ENCODE peak calls at places on chromosome 1, in six cellular contexts. One of them, this sample, is unnamed.

GRCh38 chr1:102858695-102859094 is 249.6 kb downstream of the COL11A1 start:
- DNase-seq in HepG2: no peak
- DNase-seq in K562: no peak
- DNase-seq in A549: no peak
- DNase-seq in endothelial cell of umbilical vein: no peak
- DNase-seq in GM12878: no peak
- DNase-seq in this sample: no peak

GRCh38 chr1:214525535-214526019 is 25.8 kb downstream of the PTPN14 start:
- DNase-seq in HepG2: no peak
- DNase-seq in K562: no peak
- DNase-seq in endothelial cell of umbilical vein: no peak
- DNase-seq in A549: no peak
- DNase-seq in GM12878: no peak
- DNase-seq in this sample: peak

GRCh38 chr1:30417001-30417700 is 306.2 kb downstream of the MATN1 start:
- DNase-seq in endothelial cell of umbilical vein: no peak
- DNase-seq in K562: peak
- DNase-seq in A549: no peak
- DNase-seq in GM12878: no peak
- DNase-seq in HepG2: no peak
- DNase-seq in this sample: no peak

GRCh38 chr1:228921473-228921872 is 186.2 kb downstream of the RHOU start:
- DNase-seq in endothelial cell of umbilical vein: no peak
- DNase-seq in GM12878: no peak
- DNase-seq in K562: no peak
- DNase-seq in A549: no peak
- DNase-seq in HepG2: no peak
- DNase-seq in this sample: peak

GRCh38 chr1:90761156-90761555 is 44.1 kb upstream of the BARHL2 start:
- DNase-seq in A549: no peak
- DNase-seq in HepG2: no peak
- DNase-seq in endothelial cell of umbilical vein: no peak
- DNase-seq in K562: no peak
- DNase-seq in GM12878: no peak
- DNase-seq in this sample: no peak

GRCh38 chr1:63935553-63935952 is 161.7 kb downstream of the ROR1 start:
- DNase-seq in endothelial cell of umbilical vein: no peak
- DNase-seq in HepG2: no peak
- DNase-seq in K562: no peak
- DNase-seq in GM12878: no peak
- DNase-seq in A549: no peak
- DNase-seq in this sample: no peak

GRCh38 chr1:113073457-113073950 is 506 bp downstream of the LRIG2 start:
- DNase-seq in endothelial cell of umbilical vein: peak
- DNase-seq in K562: peak
- DNase-seq in GM12878: no peak
- DNase-seq in HepG2: peak
- DNase-seq in A549: peak
- DNase-seq in this sample: peak

GRCh38 chr1:107536266-107536665 is 395.4 kb downstream of the NTNG1 start:
- DNase-seq in endothelial cell of umbilical vein: no peak
- DNase-seq in K562: no peak
- DNase-seq in GM12878: no peak
- DNase-seq in A549: no peak
- DNase-seq in HepG2: no peak
- DNase-seq in this sample: no peak

GRCh38 chr1:222712253-222713090 is at the start of the genes AIDA and BROX:
- DNase-seq in A549: peak
- DNase-seq in GM12878: no peak
- DNase-seq in HepG2: peak
- DNase-seq in K562: peak
- DNase-seq in endothelial cell of umbilical vein: peak
- DNase-seq in this sample: peak

GRCh38 chr1:156750191-156750931 is 1.1 kb downstream of the HDGF start:
- DNase-seq in GM12878: no peak
- DNase-seq in endothelial cell of umbilical vein: peak
- DNase-seq in HepG2: no peak
- DNase-seq in A549: peak
- DNase-seq in K562: peak
- DNase-seq in this sample: peak

GRCh38 chr1:71986181-71986580 is 296.2 kb downstream of the NEGR1 start:
- DNase-seq in A549: no peak
- DNase-seq in HepG2: no peak
- DNase-seq in K562: no peak
- DNase-seq in GM12878: no peak
- DNase-seq in endothelial cell of umbilical vein: no peak
- DNase-seq in this sample: no peak

GRCh38 chr1:45334308-45335245 is 5.4 kb upstream of the TOE1 start:
- DNase-seq in HepG2: no peak
- DNase-seq in GM12878: no peak
- DNase-seq in A549: no peak
- DNase-seq in K562: no peak
- DNase-seq in endothelial cell of umbilical vein: peak
- DNase-seq in this sample: peak

GRCh38 chr1:33182452-33182851 is 609 bp upstream of the TRIM62 start:
- DNase-seq in K562: peak
- DNase-seq in HepG2: no peak
- DNase-seq in endothelial cell of umbilical vein: no peak
- DNase-seq in A549: no peak
- DNase-seq in GM12878: no peak
- DNase-seq in this sample: no peak

GRCh38 chr1:89200668-89201488 is 2.1 kb upstream of the GBP4 start:
- DNase-seq in GM12878: peak
- DNase-seq in HepG2: no peak
- DNase-seq in K562: no peak
- DNase-seq in A549: no peak
- DNase-seq in endothelial cell of umbilical vein: peak
- DNase-seq in this sample: no peak

GRCh38 chr1:95002657-95003432 is 69.9 kb downstream of the ALG14 start:
- DNase-seq in K562: peak
- DNase-seq in HepG2: peak
- DNase-seq in endothelial cell of umbilical vein: peak
- DNase-seq in A549: no peak
- DNase-seq in GM12878: no peak
- DNase-seq in this sample: no peak

GRCh38 chr1:224616761-224617409 is 768 bp downstream of the CNIH3 start:
- DNase-seq in HepG2: no peak
- DNase-seq in A549: no peak
- DNase-seq in endothelial cell of umbilical vein: no peak
- DNase-seq in K562: no peak
- DNase-seq in GM12878: no peak
- DNase-seq in this sample: peak

GRCh38 chr1:39141925-39142324 is 62.6 kb upstream of the MACF1 start:
- DNase-seq in endothelial cell of umbilical vein: no peak
- DNase-seq in GM12878: no peak
- DNase-seq in A549: no peak
- DNase-seq in HepG2: no peak
- DNase-seq in K562: no peak
- DNase-seq in this sample: no peak

GRCh38 chr1:53295746-53296722 is 31.8 kb downstream of the LRP8 start:
- DNase-seq in endothelial cell of umbilical vein: no peak
- DNase-seq in GM12878: peak
- DNase-seq in K562: no peak
- DNase-seq in HepG2: no peak
- DNase-seq in A549: no peak
- DNase-seq in this sample: no peak

GRCh38 chr1:176193023-176193422 is 14.1 kb downstream of the COP1 start:
- DNase-seq in endothelial cell of umbilical vein: no peak
- DNase-seq in HepG2: no peak
- DNase-seq in A549: no peak
- DNase-seq in GM12878: peak
- DNase-seq in K562: no peak
- DNase-seq in this sample: no peak

GRCh38 chr1:148318123-148318899 is 164.8 kb downstream of the PPIAL4G start:
- DNase-seq in A549: no peak
- DNase-seq in endothelial cell of umbilical vein: no peak
- DNase-seq in HepG2: no peak
- DNase-seq in K562: no peak
- DNase-seq in GM12878: peak
- DNase-seq in this sample: peak

DNA sequence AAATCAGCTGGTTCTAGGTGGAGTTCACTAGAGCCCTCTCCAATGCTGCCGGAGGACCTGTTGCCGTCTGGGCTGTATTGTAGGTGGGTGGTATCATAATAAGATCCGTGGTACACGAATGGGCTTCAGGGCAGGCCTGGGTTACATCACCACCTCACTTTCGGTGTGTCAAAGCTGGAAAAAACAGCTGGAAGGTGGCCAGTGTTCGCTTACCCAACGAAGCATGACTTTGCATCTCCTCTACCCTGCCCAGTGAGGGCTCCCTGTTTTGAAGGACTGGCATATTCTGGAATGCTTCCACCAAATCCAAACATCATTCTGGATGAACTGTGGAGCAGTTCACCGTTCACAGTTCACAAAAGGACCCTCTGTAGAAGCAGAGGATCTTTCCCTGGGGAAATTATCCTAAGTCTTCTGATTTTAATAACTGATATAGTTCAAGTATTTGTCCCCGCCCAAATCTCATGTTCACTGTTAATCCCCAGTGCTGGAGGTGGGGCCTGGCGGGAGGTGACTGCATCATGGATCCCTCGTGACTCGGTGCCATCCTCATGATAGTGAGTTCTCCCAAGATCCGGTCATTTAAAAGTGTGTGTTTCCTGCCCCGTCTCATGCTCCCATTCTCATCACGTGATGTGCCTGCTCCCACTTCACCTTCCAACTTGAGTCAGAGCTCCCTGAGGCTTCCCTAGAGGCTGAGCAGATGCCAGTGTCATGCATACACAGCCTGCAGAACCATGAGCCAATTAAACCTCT is 429.0 kb downstream of the KIF26B start:
- DNase-seq in GM12878: no peak
- DNase-seq in endothelial cell of umbilical vein: no peak
- DNase-seq in A549: peak
- DNase-seq in HepG2: no peak
- DNase-seq in K562: no peak
- DNase-seq in this sample: no peak
- TF ChIP-seq MYC in GM12878: no peak
- TF ChIP-seq MYC in endothelial cell of umbilical vein: no peak
- TF ChIP-seq MYC in A549: no peak
- TF ChIP-seq MYC in HepG2: no peak
- TF ChIP-seq MYC in K562: no peak
- TF ChIP-seq MYC in this sample: no peak

DNA sequence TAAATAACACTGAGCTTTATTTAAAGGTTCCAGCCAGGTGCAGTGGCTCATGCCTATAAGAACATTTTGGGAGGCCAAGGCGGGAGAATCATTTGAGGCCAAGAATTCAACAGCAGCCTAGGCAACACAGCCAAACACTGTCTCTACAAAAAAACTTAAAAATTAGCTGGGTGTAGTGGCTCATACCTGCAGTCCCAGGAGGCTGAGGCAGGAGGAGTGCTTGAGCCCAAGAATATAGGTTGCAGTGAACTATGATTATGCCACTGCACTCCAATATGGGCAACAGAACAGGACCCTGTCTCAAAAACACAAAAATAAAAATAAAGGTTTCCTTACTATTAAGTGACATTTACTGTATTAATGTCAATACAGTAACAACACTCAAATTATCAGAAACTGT is 2.1 kb downstream of the TAF12 start:
- DNase-seq in endothelial cell of umbilical vein: peak
- DNase-seq in HepG2: peak
- DNase-seq in K562: no peak
- DNase-seq in A549: peak
- DNase-seq in GM12878: no peak
- DNase-seq in this sample: peak
- TF ChIP-seq CTCF in endothelial cell of umbilical vein: peak
- TF ChIP-seq CTCF in HepG2: peak
- TF ChIP-seq CTCF in K562: peak
- TF ChIP-seq CTCF in A549: no peak
- TF ChIP-seq CTCF in GM12878: peak
- TF ChIP-seq CTCF in this sample: peak

DNA sequence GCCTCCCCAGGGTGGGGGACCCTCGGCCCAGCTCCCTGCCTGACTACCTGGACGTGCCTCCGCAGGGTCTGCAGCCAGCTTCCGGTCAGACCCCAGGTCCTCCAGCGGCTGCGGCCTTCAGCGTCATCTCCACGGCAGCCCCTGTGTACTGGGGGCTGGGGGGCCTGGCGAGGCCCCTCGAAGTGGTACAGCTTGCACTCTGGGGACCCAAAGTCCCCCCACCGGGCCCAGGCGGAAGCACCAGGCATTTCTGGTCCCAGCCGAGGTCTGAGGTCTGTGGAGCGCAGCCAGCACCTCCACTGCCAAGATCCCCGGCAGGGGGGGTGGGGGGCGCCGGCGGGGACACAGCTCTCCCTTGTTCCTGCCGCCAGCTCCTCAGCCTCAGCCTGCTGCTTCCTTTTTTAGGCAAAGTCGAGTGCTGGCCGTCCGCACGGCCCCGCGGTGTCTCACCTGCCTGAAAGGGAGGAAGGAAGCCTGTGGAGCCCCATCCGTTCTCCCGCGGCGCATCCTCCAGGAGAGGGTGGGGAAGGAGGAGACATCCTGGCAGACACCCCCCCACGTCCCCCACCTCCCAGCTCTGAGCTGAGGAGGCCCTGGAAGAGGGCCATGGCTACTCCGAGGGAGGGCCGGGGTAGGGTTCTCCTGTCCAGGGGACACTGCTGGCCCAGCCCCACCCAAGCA is 1.2 kb upstream of the VWA1 start:
- DNase-seq in K562: peak
- DNase-seq in endothelial cell of umbilical vein: no peak
- DNase-seq in A549: no peak
- DNase-seq in HepG2: peak
- DNase-seq in GM12878: no peak
- DNase-seq in this sample: no peak
- TF ChIP-seq MYC in K562: no peak
- TF ChIP-seq MYC in endothelial cell of umbilical vein: no peak
- TF ChIP-seq MYC in A549: no peak
- TF ChIP-seq MYC in HepG2: no peak
- TF ChIP-seq MYC in GM12878: no peak
- TF ChIP-seq MYC in this sample: no peak

DNA sequence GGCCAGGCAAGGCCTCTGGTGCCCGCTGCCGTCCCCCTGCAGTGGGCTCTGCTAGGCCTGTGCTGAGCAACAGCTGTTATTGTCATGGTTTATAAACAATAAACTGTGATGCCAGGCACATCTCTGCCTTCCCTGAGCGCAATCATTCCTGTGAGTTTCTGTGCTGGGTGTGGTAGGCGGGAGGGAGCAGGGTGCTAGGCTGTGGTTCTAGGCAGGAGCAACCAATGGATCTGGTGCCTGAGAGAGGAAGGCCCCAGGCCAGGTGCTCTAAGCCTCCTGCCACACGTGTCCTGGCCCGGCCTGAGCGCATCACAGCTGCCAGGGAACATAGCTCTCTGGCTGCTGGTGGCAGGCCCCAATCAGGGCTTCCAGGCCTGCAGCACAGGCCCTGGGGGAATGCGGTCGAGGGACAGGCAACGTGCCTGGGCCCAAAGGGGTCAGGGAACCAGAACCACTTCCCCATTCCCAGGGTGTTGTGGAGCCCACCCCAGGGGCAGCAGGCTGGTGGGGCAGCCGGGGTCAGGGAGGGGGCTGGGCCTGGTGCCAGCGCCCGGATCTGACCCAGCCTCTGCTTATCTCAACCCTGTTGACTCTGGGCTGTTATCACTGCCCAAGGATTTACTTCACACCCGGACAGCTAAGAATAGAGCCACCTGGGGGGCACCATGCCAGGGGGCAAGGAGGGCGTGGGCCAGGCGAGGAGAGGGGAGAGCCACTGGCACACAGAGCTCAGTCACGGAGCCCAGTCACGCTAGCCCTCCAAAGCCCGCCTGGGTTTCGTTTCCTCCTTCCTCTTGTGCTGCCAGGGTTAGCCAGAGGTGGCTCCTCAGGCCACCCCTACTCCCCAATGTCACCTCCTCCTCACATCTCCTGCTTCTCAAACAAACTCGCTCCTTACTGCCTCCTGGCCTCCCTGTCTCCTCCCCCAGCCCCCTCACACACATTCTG is 11.5 kb downstream of the TRIM46 start:
- DNase-seq in GM12878: peak
- DNase-seq in endothelial cell of umbilical vein: no peak
- DNase-seq in A549: no peak
- DNase-seq in K562: no peak
- DNase-seq in HepG2: no peak
- DNase-seq in this sample: peak
- TF ChIP-seq CTCF in GM12878: peak
- TF ChIP-seq CTCF in endothelial cell of umbilical vein: no peak
- TF ChIP-seq CTCF in A549: no peak
- TF ChIP-seq CTCF in K562: no peak
- TF ChIP-seq CTCF in HepG2: no peak
- TF ChIP-seq CTCF in this sample: no peak